ENCODE peak calls at places on chromosome 10, in nine cellular contexts. U, S, G, Y, I, R, F, Q and H are unnamed samples.

GRCh38 chr10:99461230-99461629 is 30.8 kb upstream of the GOT1 start:
- DNase-seq in U (no peak), S (no peak), G (no peak), Y (no peak), I (peak; percentile 79), R (no peak), F (no peak), Q (no peak), H (no peak)

GRCh38 chr10:91051834-91052233 is 130.9 kb upstream of the ANKRD1 start:
- DNase-seq in U (peak; percentile 74), S (peak; percentile 88), G (no peak), Y (peak; percentile 14), I (no peak), R (no peak), F (no peak), Q (no peak), H (no peak)

GRCh38 chr10:114824396-114824795 is 2.8 kb downstream of the FHIP2A start:
- DNase-seq in U (no peak), S (no peak), G (no peak), Y (no peak), I (peak; percentile 21), R (no peak), F (no peak), Q (no peak), H (no peak)

GRCh38 chr10:58894929-58895328 is 281.5 kb upstream of the PHYHIPL start:
- DNase-seq in U (no peak), S (no peak), G (no peak), Y (no peak), I (no peak), R (no peak), F (no peak), Q (no peak), H (no peak)

GRCh38 chr10:56109454-56109853 is 251.6 kb downstream of the ZWINT start:
- DNase-seq in U (no peak), S (no peak), G (no peak), Y (no peak), I (no peak), R (no peak), F (no peak), Q (no peak), H (no peak)

GRCh38 chr10:99730026-99730425 is 1.9 kb downstream of the COX15 start:
- DNase-seq in U (no peak), S (no peak), G (no peak), Y (no peak), I (peak; percentile 70), R (no peak), F (no peak), Q (no peak), H (no peak)

GRCh38 chr10:90288403-90288933 is 569.4 kb downstream of the HTR7 start:
- DNase-seq in U (no peak), S (peak; percentile 4), G (no peak), Y (no peak), I (peak; percentile 61), R (no peak), F (no peak), Q (no peak), H (no peak)

GRCh38 chr10:44880090-44880715 is 30.9 kb upstream of the TMEM72 start:
- DNase-seq in U (no peak), S (no peak), G (no peak), Y (no peak), I (no peak), R (no peak), F (no peak), Q (no peak), H (no peak)

GRCh38 chr10:77073066-77073960 is 564.3 kb downstream of the KCNMA1 start:
- DNase-seq in U (peak; percentile 73), S (peak; percentile 65), G (no peak), Y (peak; percentile 42), I (peak; percentile 19), R (peak; percentile 14), F (peak; percentile 58), Q (no peak), H (no peak)

GRCh38 chr10:103746598-103746997 is 108.8 kb downstream of the SH3PXD2A start:
- DNase-seq in U (no peak), S (no peak), G (no peak), Y (no peak), I (no peak), R (no peak), F (no peak), Q (no peak), H (no peak)

GRCh38 chr10:73043766-73044377 is 52.8 kb downstream of the P4HA1 start:
- DNase-seq in U (no peak), S (peak; percentile 24), G (no peak), Y (no peak), I (no peak), R (no peak), F (no peak), Q (no peak), H (no peak)

GRCh38 chr10:30028006-30028441 is 31.4 kb downstream of the JCAD start:
- DNase-seq in U (peak; percentile 37), S (peak; percentile 34), G (no peak), Y (peak; percentile 13), I (no peak), R (peak; percentile 28), F (peak; percentile 33), Q (no peak), H (no peak)

GRCh38 chr10:52954407-52954806 is 181.8 kb upstream of the MBL2 start:
- DNase-seq in U (no peak), S (no peak), G (no peak), Y (no peak), I (no peak), R (no peak), F (no peak), Q (no peak), H (no peak)

GRCh38 chr10:118951218-118951617 is 78.3 kb upstream of the NANOS1 start:
- DNase-seq in U (no peak), S (no peak), G (no peak), Y (no peak), I (no peak), R (no peak), F (no peak), Q (no peak), H (no peak)

GRCh38 chr10:125161570-125162139 is 1.3 kb upstream of the CTBP2 start:
- DNase-seq in U (peak; percentile 39), S (peak; percentile 41), G (no peak), Y (no peak), I (peak; percentile 61), R (no peak), F (peak; percentile 30), Q (no peak), H (peak; percentile 77)

GRCh38 chr10:122981066-122981464 is 864 bp downstream of the PSTK start:
- DNase-seq in U (no peak), S (peak; percentile 8), G (peak; percentile 2), Y (no peak), I (peak; percentile 53), R (no peak), F (no peak), Q (no peak), H (no peak)

GRCh38 chr10:102230861-102231356 is 4.8 kb downstream of the ELOVL3 start:
- DNase-seq in U (no peak), S (peak; percentile 39), G (no peak), Y (peak; percentile 48), I (no peak), R (peak; percentile 35), F (peak; percentile 59), Q (no peak), H (peak; percentile 65)

GRCh38 chr10:119498889-119499864 is 43.3 kb downstream of the RGS10 start:
- DNase-seq in U (no peak), S (no peak), G (no peak), Y (no peak), I (peak; percentile 71), R (no peak), F (no peak), Q (no peak), H (no peak)

GRCh38 chr10:46033602-46034011 is 3.2 kb upstream of the NCOA4 start:
- DNase-seq in U (no peak), S (no peak), G (no peak), Y (no peak), I (peak; percentile 83), R (no peak), F (peak; percentile 51), Q (no peak), H (no peak)

GRCh38 chr10:125795637-125796190 is 20.1 kb upstream of the MMP21 start:
- DNase-seq in U (no peak), S (no peak), G (no peak), Y (peak; percentile 17), I (no peak), R (no peak), F (no peak), Q (no peak), H (no peak)

GRCh38 chr10:133373104-133373624 is at the start of gene ECHS1:
- DNase-seq in U (peak; percentile 95), S (peak; percentile 97), G (peak; percentile 73), Y (peak; percentile 97), I (peak; percentile 81), R (peak; percentile 96), F (peak; percentile 98), Q (peak; percentile 83), H (peak; percentile 98)
- TF ChIP-seq POLR2A in U (peak; percentile 45), S (peak; percentile 49), G (peak; percentile 82), Y (peak; percentile 77), I (peak; percentile 60), R (peak; percentile 77), F (peak; percentile 81), Q (no peak), H (peak; percentile 77)

GRCh38 chr10:113697595-113697994 is 17.9 kb downstream of the CASP7 start:
- DNase-seq in U (no peak), S (no peak), G (no peak), Y (no peak), I (no peak), R (no peak), F (no peak), Q (no peak), H (no peak)
- H3K36me3 ChIP-seq in U (no peaks in the 10 kb centered on the region), S (peaks cover 27% of the 10 kb centered on the region), G (no peaks in the 10 kb centered on the region), Y (no peaks in the 10 kb centered on the region), I (peaks cover 14% of the 10 kb centered on the region), R (peaks cover 8% of the 10 kb centered on the region), F (no peaks in the 10 kb centered on the region), Q (peaks cover 9% of the 10 kb centered on the region), H (no peaks in the 10 kb centered on the region)

GRCh38 chr10:43574035-43574892 is at the start of gene ZNF239:
- DNase-seq in U (peak; percentile 90), S (peak; percentile 89), G (peak; percentile 34), Y (peak; percentile 89), I (peak; percentile 84), R (peak; percentile 81), F (peak; percentile 87), Q (peak; percentile 56), H (peak; percentile 87)
- TF ChIP-seq CTCF in U (no peak), S (no peak), G (no peak), Y (no peak), I (no peak), R (no peak), F (no peak), Q (peak; percentile 5), H (peak; percentile 3)

DNA sequence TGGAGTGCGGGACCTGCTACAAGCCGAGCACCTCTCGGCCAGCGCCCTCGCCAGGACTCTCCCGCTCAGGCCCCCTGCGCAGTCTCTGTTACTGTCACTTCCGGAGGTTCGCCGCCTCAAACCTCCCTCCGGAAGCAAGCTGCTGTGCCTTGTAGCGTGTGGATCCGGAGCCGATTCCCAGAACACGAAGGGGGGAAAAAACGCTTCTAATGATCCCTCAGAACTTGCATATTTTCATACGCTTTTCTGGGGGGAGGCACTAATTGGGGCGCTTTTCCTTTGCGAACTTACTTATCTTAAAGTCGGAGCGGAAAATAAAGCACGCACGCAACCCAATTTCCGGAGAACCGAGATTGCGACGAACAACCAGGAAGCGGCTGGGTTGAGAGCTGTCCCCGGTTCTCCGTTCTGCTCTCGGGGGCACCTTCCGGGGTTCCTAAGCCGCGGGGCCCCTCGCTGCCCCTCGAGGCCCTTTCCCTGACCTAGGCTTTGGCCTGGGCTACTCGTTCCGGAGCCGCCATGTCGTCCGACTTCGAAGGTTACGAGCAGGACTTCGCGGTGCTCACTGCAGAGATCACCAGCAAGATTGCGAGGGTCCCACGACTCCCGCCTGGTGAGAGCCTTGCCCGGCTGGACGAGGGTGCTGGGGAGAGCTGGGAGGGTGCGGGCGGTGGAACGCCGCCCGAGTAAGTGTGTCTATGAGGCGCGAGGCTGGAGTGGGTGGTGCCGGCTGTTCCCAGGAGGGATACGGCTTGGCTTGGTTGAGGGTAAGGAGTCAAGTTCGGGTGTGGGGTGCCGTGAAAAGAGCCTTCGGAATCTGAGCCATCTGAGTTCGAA is at the start of the genes VTI1A and ZDHHC6:
- DNase-seq in U (peak; percentile 83), S (peak; percentile 87), G (peak; percentile 43), Y (peak; percentile 88), I (peak; percentile 84), R (peak; percentile 86), F (peak; percentile 85), Q (peak; percentile 6), H (peak; percentile 89)
- TF ChIP-seq POLR2A in U (peak; percentile 62), S (peak; percentile 41), G (peak; percentile 81), Y (peak; percentile 82), I (peak; percentile 67), R (peak; percentile 87), F (peak; percentile 59), Q (peak; percentile 25), H (peak; percentile 70)